ENCODE peak calls at places on chromosome 11, in ten cellular contexts. B, Y, K, D, P, T, R, Q, M and I are unnamed samples.

GRCh38 chr11:116927163-116927772 is 89.8 kb upstream of the APOA1 start:
- DNase-seq in M (peak; percentile 9), D (no peak), Y (peak; percentile 79), P (peak; percentile 33), Q (no peak), R (no peak), T (no peak), B (peak; percentile 17), K (no peak), I (no peak)

GRCh38 chr11:65868076-65868667 is 4.4 kb downstream of the EFEMP2 start:
- DNase-seq in T (no peak), R (no peak), P (no peak), B (no peak), Y (no peak), Q (peak; percentile 78), K (no peak), D (no peak), M (no peak), I (peak; percentile 14)

GRCh38 chr11:111922803-111923202 is 4.1 kb downstream of the C11orf52 start:
- DNase-seq in M (no peak), P (no peak), Y (no peak), Q (no peak), D (no peak), T (no peak), K (peak; percentile 87), R (peak; percentile 86), B (no peak), I (no peak)

GRCh38 chr11:75734491-75735180 is 17.0 kb downstream of the MOGAT2 start:
- DNase-seq in T (no peak), B (no peak), M (no peak), K (no peak), R (peak; percentile 3), P (no peak), Y (peak; percentile 90), Q (no peak), D (no peak), I (peak; percentile 79)

GRCh38 chr11:125123947-125124633 is 12.7 kb upstream of the TMEM218 start:
- DNase-seq in D (no peak), Y (peak; percentile 75), M (peak; percentile 63), B (no peak), K (peak; percentile 44), P (no peak), T (peak; percentile 27), Q (peak; percentile 75), R (peak; percentile 56), I (peak; percentile 56)

GRCh38 chr11:18367431-18367830 is 26.9 kb upstream of the LDHA start:
- DNase-seq in B (no peak), K (peak; percentile 27), P (no peak), D (no peak), Y (no peak), T (no peak), R (no peak), Q (no peak), M (no peak), I (no peak)

GRCh38 chr11:93236741-93237675 is 39.2 kb upstream of the SLC36A4 start:
- DNase-seq in M (peak; percentile 45), T (peak; percentile 5), B (no peak), Q (no peak), Y (no peak), R (peak; percentile 51), K (peak; percentile 36), D (no peak), P (no peak), I (no peak)

GRCh38 chr11:90476442-90477007 is 253.7 kb upstream of the CHORDC1 start:
- DNase-seq in B (no peak), Q (no peak), R (peak; percentile 87), T (no peak), K (no peak), Y (no peak), M (peak; percentile 46), P (peak; percentile 14), D (peak; percentile 28), I (no peak)

GRCh38 chr11:70158201-70158600 is 44.9 kb upstream of the FADD start:
- DNase-seq in B (no peak), K (peak; percentile 7), D (no peak), Q (no peak), R (peak; percentile 7), M (no peak), P (no peak), T (no peak), Y (no peak), I (peak; percentile 9)

GRCh38 chr11:84249344-84250135 is 963.4 kb upstream of the CCDC90B start:
- DNase-seq in D (no peak), Q (no peak), B (no peak), P (no peak), T (no peak), R (peak; percentile 59), M (no peak), K (no peak), Y (no peak), I (no peak)

GRCh38 chr11:61369372-61370348 is 7.5 kb downstream of the TMEM138 start:
- DNase-seq in T (no peak), P (no peak), Q (no peak), B (no peak), K (peak; percentile 90), D (no peak), Y (no peak), M (no peak), R (peak; percentile 34), I (no peak)

GRCh38 chr11:1254733-1255132 is 31.9 kb downstream of the MUC5B start:
- DNase-seq in R (no peak), Y (no peak), B (no peak), T (no peak), D (no peak), K (no peak), P (no peak), M (no peak), Q (no peak), I (no peak)

GRCh38 chr11:1983601-1983961 is 14.1 kb downstream of the H19 start:
- DNase-seq in K (no peak), B (no peak), D (no peak), Y (no peak), T (no peak), P (no peak), M (no peak), Q (peak; percentile 15), R (no peak), I (no peak)

GRCh38 chr11:130037881-130038601 is 31.7 kb upstream of the APLP2 start:
- DNase-seq in B (no peak), M (no peak), K (no peak), P (no peak), Q (no peak), R (peak; percentile 57), Y (no peak), T (no peak), D (no peak), I (no peak)

GRCh38 chr11:123188508-123189165 is 6.4 kb downstream of the CLMP start:
- DNase-seq in K (peak; percentile 69), B (no peak), T (peak; percentile 85), Y (no peak), D (no peak), M (no peak), Q (no peak), P (no peak), R (peak; percentile 58), I (no peak)

GRCh38 chr11:73326929-73327811 is 19.1 kb downstream of the ARHGEF17 start:
- DNase-seq in B (no peak), Y (no peak), M (no peak), K (peak; percentile 64), Q (no peak), T (peak; percentile 76), R (peak; percentile 74), P (no peak), D (no peak), I (no peak)

GRCh38 chr11:108559340-108559739 is 34.2 kb downstream of the EXPH5 start:
- DNase-seq in Y (no peak), B (no peak), T (peak; percentile 66), M (no peak), Q (no peak), P (no peak), R (peak; percentile 70), D (no peak), K (peak; percentile 88), I (no peak)

GRCh38 chr11:112265659-112266409 is 5.2 kb upstream of the PLET1 start:
- DNase-seq in D (no peak), T (no peak), R (no peak), P (no peak), B (no peak), K (peak; percentile 81), M (no peak), Q (no peak), Y (no peak), I (no peak)

GRCh38 chr11:10493041-10493663 is 38.1 kb downstream of the AMPD3 start:
- DNase-seq in T (no peak), R (no peak), M (no peak), D (no peak), Y (no peak), Q (no peak), P (no peak), K (no peak), B (no peak), I (no peak)

GRCh38 chr11:73729594-73730206 is 31.2 kb downstream of the RAB6A start:
- DNase-seq in T (no peak), Q (no peak), P (no peak), B (no peak), Y (no peak), D (no peak), R (no peak), M (peak; percentile 17), K (no peak), I (no peak)

GRCh38 chr11:68763181-68763721 is 11.9 kb upstream of the TESMIN start:
- DNase-seq in B (no peak), R (peak; percentile 49), Y (no peak), Q (no peak), D (no peak), K (no peak), M (no peak), T (no peak), P (no peak), I (no peak)

GRCh38 chr11:10304495-10305261 is at the start of gene ADM:
- DNase-seq in M (peak; percentile 83), B (peak; percentile 38), T (no peak), D (no peak), R (peak; percentile 63), K (peak; percentile 96), Y (peak; percentile 93), Q (peak; percentile 93), P (no peak), I (peak; percentile 91)

GRCh38 chr11:34548278-34548677 is 34.7 kb upstream of the ELF5 start:
- DNase-seq in P (no peak), T (no peak), M (no peak), Q (no peak), D (no peak), R (no peak), K (no peak), Y (no peak), B (no peak), I (no peak)

GRCh38 chr11:116691779-116692178 is 81.0 kb downstream of the BUD13 start:
- DNase-seq in K (peak; percentile 18), M (peak; percentile 23), T (no peak), Q (peak; percentile 81), P (peak; percentile 48), B (peak; percentile 37), D (no peak), R (no peak), Y (peak; percentile 70), I (peak; percentile 55)

GRCh38 chr11:81647374-81647773 is 1086.3 kb downstream of the FAM181B start:
- DNase-seq in M (peak; percentile 18), Q (no peak), D (no peak), K (no peak), T (no peak), R (no peak), P (no peak), B (no peak), Y (no peak), I (no peak)

GRCh38 chr11:2793781-2794418 is 91.7 kb downstream of the CDKN1C start:
- DNase-seq in K (no peak), P (no peak), M (no peak), Y (peak; percentile 11), B (no peak), D (no peak), Q (peak; percentile 55), T (no peak), R (no peak), I (peak; percentile 3)

GRCh38 chr11:64356498-64357411 is 2.2 kb upstream of the RPS6KA4 start:
- DNase-seq in R (no peak), T (no peak), M (peak; percentile 34), Y (no peak), P (no peak), B (no peak), D (no peak), Q (no peak), K (peak; percentile 29), I (no peak)

GRCh38 chr11:34358666-34359547 is 1.1 kb upstream of the ABTB2 start:
- DNase-seq in B (peak; percentile 58), Y (peak; percentile 91), P (peak; percentile 45), M (peak; percentile 81), Q (peak; percentile 93), T (peak; percentile 59), R (peak; percentile 67), D (no peak), K (peak; percentile 73), I (peak; percentile 81)